ENCODE peak calls at places on chromosomes 16 and 17, in ten cellular contexts. N is upper lobe of right lung; E is heart left ventricle; Q is right lobe of liver; Y is AG04450; S is gastrocnemius medialis; U is heart right ventricle; G is MM.1S; W is ovary; M is CD4-positive, alpha-beta T cell. K is an unnamed sample. For H3K27me3, the result is how much of the 10 kb centered on the place peaks cover.

GRCh38 chr17:77125432-77125901 is 15.3 kb upstream of the SEC14L1 start:
- DNase-seq in Y (peak), U (no peak), N (no peak), M (no peak), E (no peak), W (no peak), S (no peak), G (no peak), Q (no peak), K (no peak)

GRCh38 chr16:83967838-83968482 is at the start of gene NECAB2:
- DNase-seq in S (no peak), N (no peak), M (no peak), U (peak), E (peak), Q (no peak), G (no peak), W (peak), Y (no peak), K (no peak)

GRCh38 chr17:50015146-50015545 is 20.1 kb upstream of the DLX3 start:
- DNase-seq in S (no peak), W (no peak), N (no peak), G (no peak), Q (no peak), Y (no peak), E (no peak), M (no peak), U (no peak), K (no peak)

GRCh38 chr16:4293822-4294457 is 21.1 kb upstream of the TFAP4 start:
- DNase-seq in E (peak), M (no peak), G (no peak), Q (no peak), W (peak), Y (no peak), U (peak), N (peak), S (peak), K (no peak)

GRCh38 chr16:85321856-85322271 is 209.6 kb upstream of the CIBAR2 start:
- DNase-seq in Y (peak), N (peak), G (no peak), M (no peak), S (peak), Q (peak), W (peak), U (peak), E (peak), K (peak)

GRCh38 chr16:64695684-64696083 is 426.2 kb downstream of the CDH11 start:
- DNase-seq in Y (no peak), W (no peak), G (no peak), M (no peak), N (no peak), U (no peak), Q (no peak), E (no peak), S (no peak), K (no peak)

GRCh38 chr16:17260271-17260849 is 210.4 kb downstream of the XYLT1 start:
- DNase-seq in E (no peak), U (no peak), N (no peak), G (no peak), Q (no peak), M (no peak), Y (no peak), W (no peak), S (no peak), K (no peak)

GRCh38 chr17:70344356-70345060 is 175.2 kb downstream of the KCNJ2 start:
- DNase-seq in S (no peak), Q (no peak), G (peak), U (no peak), W (no peak), E (no peak), M (no peak), Y (no peak), N (no peak), K (no peak)

GRCh38 chr16:68564367-68564985 is 25.4 kb downstream of the ZFP90 start:
- DNase-seq in N (no peak), U (no peak), S (no peak), M (no peak), G (no peak), W (no peak), E (no peak), Q (no peak), Y (no peak), K (no peak)

GRCh38 chr16:627458-628239 is 3.1 kb upstream of the WFIKKN1 start:
- DNase-seq in U (no peak), W (peak), M (no peak), E (peak), Q (peak), S (no peak), Y (no peak), G (no peak), N (peak), K (no peak)

GRCh38 chr16:3738128-3738527 is 20.8 kb upstream of the TRAP1 start:
- DNase-seq in M (no peak), E (no peak), S (no peak), G (no peak), N (peak), U (no peak), W (no peak), Q (no peak), Y (no peak), K (no peak)

GRCh38 chr16:67936124-67936875 is at the start of gene PSMB10:
- DNase-seq in E (peak), N (peak), Q (peak), S (no peak), W (peak), G (no peak), M (peak), U (peak), Y (no peak), K (no peak)

GRCh38 chr17:10135539-10136257 is 62.7 kb downstream of the GAS7 start:
- DNase-seq in U (no peak), S (no peak), N (no peak), Y (no peak), Q (no peak), G (no peak), W (no peak), E (no peak), M (no peak), K (no peak)

GRCh38 chr16:47045023-47045422 is 71.5 kb upstream of the DNAJA2 start:
- DNase-seq in S (no peak), E (no peak), N (no peak), M (no peak), Q (no peak), Y (no peak), G (no peak), W (no peak), U (no peak), K (no peak)

GRCh38 chr16:12067714-12068401 is 91.3 kb downstream of the SNX29 start:
- DNase-seq in M (no peak), E (peak), S (no peak), G (peak), Q (no peak), N (peak), Y (peak), W (peak), U (no peak), K (peak)

GRCh38 chr16:3259097-3259496 is 2.7 kb upstream of the MEFV start:
- DNase-seq in E (peak), G (no peak), N (no peak), M (no peak), Y (no peak), U (no peak), S (peak), W (no peak), Q (peak), K (peak)

GRCh38 chr16:23902223-23903000 is 66.6 kb downstream of the PRKCB start:
- DNase-seq in M (no peak), Q (no peak), E (no peak), W (no peak), Y (no peak), S (no peak), U (no peak), N (no peak), G (no peak), K (no peak)

GRCh38 chr17:82910041-82910481 is 70.2 kb upstream of the ZNF750 start:
- DNase-seq in N (no peak), Y (no peak), G (no peak), W (no peak), M (no peak), S (no peak), E (peak), Q (no peak), U (no peak), K (no peak)
- H3K27me3 ChIP-seq in N (under half), Y (under half), G (under half), W (under half), M (under half), S (under half), E (under half), Q (under half), U (under half), K (under half)

DNA sequence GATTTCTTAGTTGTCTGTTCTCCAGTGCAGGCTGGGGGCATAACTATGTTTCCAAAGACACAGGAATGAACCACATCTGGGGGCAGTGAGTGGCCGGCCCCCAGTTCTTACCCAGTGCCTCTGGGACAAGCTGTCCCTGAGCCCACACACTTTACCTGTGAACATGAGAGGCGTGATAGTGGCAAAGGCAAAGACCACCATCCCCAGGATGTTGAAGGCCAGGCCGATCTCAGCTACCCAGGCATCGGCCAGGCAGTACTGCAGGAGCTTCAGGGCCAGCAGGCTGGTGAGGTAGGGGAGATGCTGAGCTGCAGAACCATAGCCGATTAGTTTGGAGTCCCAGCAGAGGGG is 1.6 kb downstream of the SLC46A1 start:
- DNase-seq in S (no peak), N (peak), M (no peak), U (no peak), W (peak), E (no peak), Y (no peak), Q (no peak), G (no peak), K (peak)
- H3K27me3 ChIP-seq in S (under half), N (under half), M (under half), U (under half), W (under half), E (under half), Y (under half), Q (under half), G (under half), K (under half)

GRCh38 chr16:86514656-86515376 is 4.5 kb downstream of the FOXF1 start:
- DNase-seq in Y (no peak), M (no peak), G (no peak), N (no peak), Q (no peak), U (no peak), W (no peak), E (no peak), S (no peak), K (no peak)
- H3K27me3 ChIP-seq in Y (under half), M (half or more), G (half or more), N (half or more), Q (under half), U (half or more), W (under half), E (half or more), S (half or more), K (under half)

DNA sequence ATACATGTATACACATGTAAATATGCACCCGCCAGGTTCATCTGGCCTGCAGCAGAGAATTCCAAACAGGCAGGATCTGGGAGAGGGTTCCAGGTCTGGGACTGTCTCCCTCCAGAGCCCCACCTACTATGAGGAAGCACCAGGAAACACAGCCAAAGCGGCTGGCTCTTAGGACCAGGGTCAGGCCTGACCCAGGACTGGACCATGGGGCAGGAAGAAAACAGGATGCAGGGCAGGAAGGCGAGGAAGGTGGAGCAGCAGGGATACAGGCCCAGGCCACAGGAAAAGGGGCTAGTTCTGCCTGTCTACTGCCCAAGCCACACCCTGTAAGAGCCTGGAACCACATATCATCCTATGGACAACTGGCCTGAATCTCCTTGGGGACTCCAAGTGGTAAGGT is 2.2 kb downstream of the HID1 start:
- DNase-seq in S (no peak), U (no peak), W (no peak), M (no peak), E (no peak), G (no peak), Y (no peak), N (no peak), Q (peak), K (no peak)
- H3K27me3 ChIP-seq in S (under half), U (under half), W (under half), M (under half), E (under half), G (under half), Y (under half), N (under half), Q (under half), K (under half)

GRCh38 chr17:72592967-72593325 is 472.1 kb downstream of the SOX9 start:
- DNase-seq in E (no peak), M (no peak), Q (no peak), S (no peak), Y (no peak), N (no peak), W (no peak), G (no peak), U (no peak), K (no peak)

GRCh38 chr17:72592242-72592966 is 471.6 kb downstream of the SOX9 start:
- DNase-seq in S (no peak), Y (peak), G (peak), Q (peak), W (peak), U (peak), N (peak), E (peak), M (peak), K (peak)

GRCh38 chr17:72591500-72592241 is 470.9 kb downstream of the SOX9 start:
- DNase-seq in S (no peak), U (peak), Y (no peak), G (peak), E (no peak), N (peak), W (no peak), M (no peak), Q (no peak), K (no peak)

GRCh38 chr17:72590382-72590781 is 469.6 kb downstream of the SOX9 start:
- DNase-seq in U (no peak), Q (no peak), W (no peak), Y (no peak), N (no peak), S (no peak), M (no peak), E (no peak), G (no peak), K (no peak)

DNA sequence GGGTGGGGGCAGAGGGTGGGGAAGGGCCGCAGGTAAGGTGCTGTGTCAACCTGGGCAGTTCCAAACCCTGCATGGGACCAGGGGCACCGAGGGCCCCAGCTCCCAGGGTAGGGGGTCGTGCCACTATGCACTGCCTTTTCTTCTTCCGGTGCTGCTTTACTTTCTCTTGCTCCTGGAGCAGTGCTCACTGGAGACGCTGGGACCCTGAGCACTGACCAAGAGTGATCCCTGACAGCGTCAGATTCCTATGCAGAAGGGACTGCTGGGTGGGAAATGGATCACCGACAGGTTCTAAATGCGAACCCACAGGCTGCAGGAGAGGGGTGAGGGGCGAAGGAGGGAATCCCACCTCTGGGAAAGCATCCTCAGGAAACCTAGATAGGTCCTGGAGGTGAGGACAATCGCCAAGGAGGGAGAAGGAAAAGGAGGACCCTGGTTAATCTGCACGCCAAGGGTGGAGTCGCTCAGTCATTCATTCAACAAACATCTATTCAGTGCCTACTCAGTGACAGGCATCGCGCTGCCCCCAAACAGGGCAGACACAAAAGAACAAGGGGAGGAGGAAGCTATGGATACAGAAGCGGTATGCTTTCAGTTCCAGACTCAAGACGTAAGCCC is 470.2 kb downstream of the SOX9 start:
- DNase-seq in E (no peak), G (no peak), U (no peak), W (no peak), Y (no peak), N (no peak), S (no peak), Q (no peak), M (no peak), K (no peak)
- H3K27me3 ChIP-seq in E (under half), G (under half), U (under half), W (under half), Y (under half), N (under half), S (under half), Q (under half), M (under half), K (under half)

GRCh38 chr17:80474231-80474932 is 2.0 kb downstream of the NPTX1 start:
- DNase-seq in W (no peak), N (no peak), S (no peak), U (no peak), M (no peak), Y (no peak), G (no peak), E (no peak), Q (no peak), K (no peak)
- H3K27me3 ChIP-seq in W (under half), N (half or more), S (under half), U (half or more), M (half or more), Y (half or more), G (half or more), E (half or more), Q (under half), K (under half)

GRCh38 chr16:1981398-1981836 is at the start of gene NOXO1:
- DNase-seq in S (no peak), M (no peak), Y (no peak), W (no peak), N (no peak), U (no peak), E (no peak), G (no peak), Q (no peak), K (no peak)
- H3K27me3 ChIP-seq in S (under half), M (under half), Y (under half), W (under half), N (under half), U (half or more), E (under half), G (under half), Q (under half), K (under half)

K was measured in ascending aorta.